ENCODE peak calls at places on chromosomes 16 and 17, in nine cellular contexts. O is HEK293T; C is naive thymus-derived CD8-positive, alpha-beta T cell; L is lower leg skin; Q is fibroblast of lung; P is HTR-8/SVneo; U is central memory CD4-positive, alpha-beta T cell; R is stimulated activated CD4-positive, alpha-beta T cell treated with anti-CD3 and anti-CD28 coated beads, Interleukin-15, amount 100 ng/mL, for 1 hour; M is effector memory CD4-positive, alpha-beta T cell. V is an unnamed sample.

GRCh38 chr17:78557598-78558039 is 19.6 kb downstream of the DNAH17 start:
- DNase-seq in O (no peak), C (no peak), L (no peak), Q (peak), P (peak), U (no peak), R (no peak), M (no peak), V (no peak)

GRCh38 chr17:74467221-74467951 is 952 bp downstream of the CD300A start:
- DNase-seq in O (no peak), C (no peak), L (no peak), Q (no peak), P (no peak), U (no peak), R (no peak), M (no peak), V (no peak)

GRCh38 chr16:78179666-78180065 is 80.2 kb downstream of the WWOX start:
- DNase-seq in O (no peak), C (no peak), L (no peak), Q (no peak), P (no peak), U (no peak), R (no peak), M (no peak), V (no peak)

GRCh38 chr17:45320931-45321461 is 4.2 kb upstream of the MAP3K14 start:
- DNase-seq in O (peak), C (no peak), L (no peak), Q (peak), P (peak), U (no peak), R (no peak), M (no peak), V (no peak)

GRCh38 chr16:29876186-29876577 is 13.2 kb upstream of the CDIPT start:
- DNase-seq in O (no peak), C (no peak), L (no peak), Q (no peak), P (no peak), U (no peak), R (no peak), M (no peak), V (no peak)

GRCh38 chr16:85625485-85626117 is 12.5 kb downstream of the GSE1 start:
- DNase-seq in O (no peak), C (no peak), L (no peak), Q (no peak), P (no peak), U (no peak), R (no peak), M (no peak), V (no peak)

GRCh38 chr17:71237903-71238538 is 882.8 kb upstream of the SOX9 start:
- DNase-seq in O (peak), C (no peak), L (no peak), Q (peak), P (peak), U (no peak), R (no peak), M (no peak), V (no peak)

GRCh38 chr16:19809121-19809635 is 75.5 kb downstream of the GPRC5B start:
- DNase-seq in O (no peak), C (no peak), L (no peak), Q (no peak), P (no peak), U (no peak), R (no peak), M (no peak), V (peak)

GRCh38 chr17:1158879-1159278 is 20.9 kb downstream of the ABR start:
- DNase-seq in O (no peak), C (no peak), L (no peak), Q (no peak), P (no peak), U (no peak), R (no peak), M (no peak), V (no peak)

GRCh38 chr17:63821809-63822208 is 5.4 kb upstream of the PSMC5 start:
- DNase-seq in O (no peak), C (no peak), L (no peak), Q (no peak), P (no peak), U (no peak), R (no peak), M (no peak), V (no peak)

GRCh38 chr16:56506941-56507340 is 12.9 kb downstream of the BBS2 start:
- DNase-seq in O (no peak), C (no peak), L (no peak), Q (peak), P (no peak), U (no peak), R (no peak), M (no peak), V (no peak)

V was measured in type B pancreatic cell.